ENCODE peak calls at places on chromosomes 13 and 19, in ten cellular contexts. One of them, this sample, is unnamed.

GRCh38 chr19:38223119-38223523 is 901 bp downstream of the DPF1 start:
- DNase-seq in amniotic epithelial cell: no peak
- DNase-seq in uterus: no peak
- DNase-seq in kidney epithelial cell: no peak
- DNase-seq in NAMALWA: no peak
- DNase-seq in NCI-H774: no peak
- DNase-seq in stimulated activated CD4-positive, alpha-beta T cell treated with anti-CD3 and anti-CD28 coated beads, Interleukin-4, amount 100 ng/mL, for 1 hour: no peak
- DNase-seq in D341Med: no peak
- DNase-seq in myocyte: no peak
- DNase-seq in ovary: no peak
- DNase-seq in this sample: no peak

GRCh38 chr13:90979059-90979458 is 368.4 kb upstream of the MIR17HG start:
- DNase-seq in amniotic epithelial cell: peak; percentile 34
- DNase-seq in uterus: no peak
- DNase-seq in kidney epithelial cell: no peak
- DNase-seq in NAMALWA: no peak
- DNase-seq in NCI-H774: no peak
- DNase-seq in stimulated activated CD4-positive, alpha-beta T cell treated with anti-CD3 and anti-CD28 coated beads, Interleukin-4, amount 100 ng/mL, for 1 hour: no peak
- DNase-seq in D341Med: no peak
- DNase-seq in myocyte: no peak
- DNase-seq in ovary: no peak
- DNase-seq in this sample: no peak

GRCh38 chr13:40644838-40645620 is 21.4 kb downstream of the FOXO1 start:
- DNase-seq in amniotic epithelial cell: no peak
- DNase-seq in uterus: no peak
- DNase-seq in kidney epithelial cell: no peak
- DNase-seq in NAMALWA: no peak
- DNase-seq in NCI-H774: no peak
- DNase-seq in stimulated activated CD4-positive, alpha-beta T cell treated with anti-CD3 and anti-CD28 coated beads, Interleukin-4, amount 100 ng/mL, for 1 hour: no peak
- DNase-seq in D341Med: no peak
- DNase-seq in myocyte: peak; percentile 40
- DNase-seq in ovary: no peak
- DNase-seq in this sample: no peak

GRCh38 chr13:44420376-44421220 is 47.0 kb downstream of the SERP2 start:
- DNase-seq in amniotic epithelial cell: no peak
- DNase-seq in uterus: no peak
- DNase-seq in kidney epithelial cell: no peak
- DNase-seq in NAMALWA: no peak
- DNase-seq in NCI-H774: no peak
- DNase-seq in stimulated activated CD4-positive, alpha-beta T cell treated with anti-CD3 and anti-CD28 coated beads, Interleukin-4, amount 100 ng/mL, for 1 hour: no peak
- DNase-seq in D341Med: no peak
- DNase-seq in myocyte: no peak
- DNase-seq in ovary: no peak
- DNase-seq in this sample: peak; percentile 36

GRCh38 chr19:5585461-5586299 is 17.9 kb upstream of the TINCR start:
- DNase-seq in amniotic epithelial cell: no peak
- DNase-seq in uterus: no peak
- DNase-seq in kidney epithelial cell: no peak
- DNase-seq in NAMALWA: no peak
- DNase-seq in NCI-H774: no peak
- DNase-seq in stimulated activated CD4-positive, alpha-beta T cell treated with anti-CD3 and anti-CD28 coated beads, Interleukin-4, amount 100 ng/mL, for 1 hour: peak; percentile 61
- DNase-seq in D341Med: no peak
- DNase-seq in myocyte: peak; percentile 21
- DNase-seq in ovary: no peak
- DNase-seq in this sample: peak; percentile 77

GRCh38 chr13:108113407-108113806 is 101.9 kb downstream of the LIG4 start:
- DNase-seq in amniotic epithelial cell: no peak
- DNase-seq in uterus: no peak
- DNase-seq in kidney epithelial cell: no peak
- DNase-seq in NAMALWA: no peak
- DNase-seq in NCI-H774: no peak
- DNase-seq in stimulated activated CD4-positive, alpha-beta T cell treated with anti-CD3 and anti-CD28 coated beads, Interleukin-4, amount 100 ng/mL, for 1 hour: no peak
- DNase-seq in D341Med: no peak
- DNase-seq in myocyte: no peak
- DNase-seq in ovary: no peak
- DNase-seq in this sample: no peak

GRCh38 chr13:64369121-64369520 is 2861.0 kb downstream of the PCDH9 start:
- DNase-seq in amniotic epithelial cell: peak; percentile 82
- DNase-seq in uterus: no peak
- DNase-seq in kidney epithelial cell: no peak
- DNase-seq in NAMALWA: no peak
- DNase-seq in NCI-H774: no peak
- DNase-seq in stimulated activated CD4-positive, alpha-beta T cell treated with anti-CD3 and anti-CD28 coated beads, Interleukin-4, amount 100 ng/mL, for 1 hour: no peak
- DNase-seq in D341Med: no peak
- DNase-seq in myocyte: no peak
- DNase-seq in ovary: no peak
- DNase-seq in this sample: no peak

GRCh38 chr19:39166571-39167391 is 30.0 kb upstream of the NCCRP1 start:
- DNase-seq in amniotic epithelial cell: no peak
- DNase-seq in uterus: peak; percentile 78
- DNase-seq in kidney epithelial cell: no peak
- DNase-seq in NAMALWA: no peak
- DNase-seq in NCI-H774: no peak
- DNase-seq in stimulated activated CD4-positive, alpha-beta T cell treated with anti-CD3 and anti-CD28 coated beads, Interleukin-4, amount 100 ng/mL, for 1 hour: no peak
- DNase-seq in D341Med: no peak
- DNase-seq in myocyte: peak; percentile 21
- DNase-seq in ovary: peak; percentile 69
- DNase-seq in this sample: no peak

GRCh38 chr19:48321622-48322591 is 3.4 kb upstream of the EMP3 start:
- DNase-seq in amniotic epithelial cell: peak; percentile 97
- DNase-seq in uterus: peak; percentile 99
- DNase-seq in kidney epithelial cell: peak; percentile 82
- DNase-seq in NAMALWA: peak; percentile 97
- DNase-seq in NCI-H774: peak; percentile 95
- DNase-seq in stimulated activated CD4-positive, alpha-beta T cell treated with anti-CD3 and anti-CD28 coated beads, Interleukin-4, amount 100 ng/mL, for 1 hour: peak; percentile 97
- DNase-seq in D341Med: peak; percentile 98
- DNase-seq in myocyte: peak; percentile 98
- DNase-seq in ovary: peak; percentile 99
- DNase-seq in this sample: peak; percentile 97

GRCh38 chr13:111908391-111908790 is 158.6 kb upstream of the SOX1 start:
- DNase-seq in amniotic epithelial cell: no peak
- DNase-seq in uterus: no peak
- DNase-seq in kidney epithelial cell: no peak
- DNase-seq in NAMALWA: no peak
- DNase-seq in NCI-H774: no peak
- DNase-seq in stimulated activated CD4-positive, alpha-beta T cell treated with anti-CD3 and anti-CD28 coated beads, Interleukin-4, amount 100 ng/mL, for 1 hour: no peak
- DNase-seq in D341Med: no peak
- DNase-seq in myocyte: no peak
- DNase-seq in ovary: no peak
- DNase-seq in this sample: peak; percentile 16

GRCh38 chr19:47464619-47465018 is 7.1 kb downstream of the SLC8A2 start:
- DNase-seq in amniotic epithelial cell: no peak
- DNase-seq in uterus: no peak
- DNase-seq in kidney epithelial cell: no peak
- DNase-seq in NAMALWA: peak; percentile 62
- DNase-seq in NCI-H774: no peak
- DNase-seq in stimulated activated CD4-positive, alpha-beta T cell treated with anti-CD3 and anti-CD28 coated beads, Interleukin-4, amount 100 ng/mL, for 1 hour: no peak
- DNase-seq in D341Med: no peak
- DNase-seq in myocyte: no peak
- DNase-seq in ovary: no peak
- DNase-seq in this sample: no peak

GRCh38 chr13:64756621-64757020 is 2473.5 kb downstream of the PCDH9 start:
- DNase-seq in amniotic epithelial cell: peak; percentile 25
- DNase-seq in uterus: no peak
- DNase-seq in kidney epithelial cell: no peak
- DNase-seq in NAMALWA: no peak
- DNase-seq in NCI-H774: no peak
- DNase-seq in stimulated activated CD4-positive, alpha-beta T cell treated with anti-CD3 and anti-CD28 coated beads, Interleukin-4, amount 100 ng/mL, for 1 hour: no peak
- DNase-seq in D341Med: no peak
- DNase-seq in myocyte: no peak
- DNase-seq in ovary: no peak
- DNase-seq in this sample: no peak

GRCh38 chr13:91220872-91221271 is 126.6 kb upstream of the MIR17HG start:
- DNase-seq in amniotic epithelial cell: no peak
- DNase-seq in uterus: no peak
- DNase-seq in kidney epithelial cell: no peak
- DNase-seq in NAMALWA: no peak
- DNase-seq in NCI-H774: no peak
- DNase-seq in stimulated activated CD4-positive, alpha-beta T cell treated with anti-CD3 and anti-CD28 coated beads, Interleukin-4, amount 100 ng/mL, for 1 hour: no peak
- DNase-seq in D341Med: no peak
- DNase-seq in myocyte: no peak
- DNase-seq in ovary: no peak
- DNase-seq in this sample: no peak

GRCh38 chr19:40716031-40716654 is 543 bp downstream of the COQ8B start:
- DNase-seq in amniotic epithelial cell: peak; percentile 98
- DNase-seq in uterus: peak; percentile 89
- DNase-seq in kidney epithelial cell: peak; percentile 90
- DNase-seq in NAMALWA: peak; percentile 65
- DNase-seq in NCI-H774: no peak
- DNase-seq in stimulated activated CD4-positive, alpha-beta T cell treated with anti-CD3 and anti-CD28 coated beads, Interleukin-4, amount 100 ng/mL, for 1 hour: peak; percentile 65
- DNase-seq in D341Med: no peak
- DNase-seq in myocyte: no peak
- DNase-seq in ovary: no peak
- DNase-seq in this sample: no peak

GRCh38 chr13:24038405-24038804 is 122.1 kb upstream of the SPATA13 start:
- DNase-seq in amniotic epithelial cell: peak; percentile 70
- DNase-seq in uterus: no peak
- DNase-seq in kidney epithelial cell: no peak
- DNase-seq in NAMALWA: no peak
- DNase-seq in NCI-H774: no peak
- DNase-seq in stimulated activated CD4-positive, alpha-beta T cell treated with anti-CD3 and anti-CD28 coated beads, Interleukin-4, amount 100 ng/mL, for 1 hour: no peak
- DNase-seq in D341Med: no peak
- DNase-seq in myocyte: peak; percentile 74
- DNase-seq in ovary: no peak
- DNase-seq in this sample: no peak

GRCh38 chr13:91470084-91470621 is 71.7 kb downstream of the GPC5 start:
- DNase-seq in amniotic epithelial cell: no peak
- DNase-seq in uterus: no peak
- DNase-seq in kidney epithelial cell: no peak
- DNase-seq in NAMALWA: no peak
- DNase-seq in NCI-H774: no peak
- DNase-seq in stimulated activated CD4-positive, alpha-beta T cell treated with anti-CD3 and anti-CD28 coated beads, Interleukin-4, amount 100 ng/mL, for 1 hour: no peak
- DNase-seq in D341Med: no peak
- DNase-seq in myocyte: no peak
- DNase-seq in ovary: no peak
- DNase-seq in this sample: no peak

GRCh38 chr13:30708541-30708940 is 26.8 kb upstream of the ALOX5AP start:
- DNase-seq in amniotic epithelial cell: peak; percentile 73
- DNase-seq in uterus: no peak
- DNase-seq in kidney epithelial cell: no peak
- DNase-seq in NAMALWA: no peak
- DNase-seq in NCI-H774: no peak
- DNase-seq in stimulated activated CD4-positive, alpha-beta T cell treated with anti-CD3 and anti-CD28 coated beads, Interleukin-4, amount 100 ng/mL, for 1 hour: no peak
- DNase-seq in D341Med: no peak
- DNase-seq in myocyte: no peak
- DNase-seq in ovary: no peak
- DNase-seq in this sample: no peak

GRCh38 chr19:10305139-10305806 is 4.3 kb downstream of the ZGLP1 start:
- DNase-seq in amniotic epithelial cell: peak; percentile 34
- DNase-seq in uterus: no peak
- DNase-seq in kidney epithelial cell: no peak
- DNase-seq in NAMALWA: no peak
- DNase-seq in NCI-H774: no peak
- DNase-seq in stimulated activated CD4-positive, alpha-beta T cell treated with anti-CD3 and anti-CD28 coated beads, Interleukin-4, amount 100 ng/mL, for 1 hour: no peak
- DNase-seq in D341Med: peak; percentile 66
- DNase-seq in myocyte: peak; percentile 79
- DNase-seq in ovary: no peak
- DNase-seq in this sample: no peak

GRCh38 chr13:33744589-33745369 is 73.2 kb upstream of the RFC3 start:
- DNase-seq in amniotic epithelial cell: no peak
- DNase-seq in uterus: no peak
- DNase-seq in kidney epithelial cell: no peak
- DNase-seq in NAMALWA: peak; percentile 41
- DNase-seq in NCI-H774: peak; percentile 66
- DNase-seq in stimulated activated CD4-positive, alpha-beta T cell treated with anti-CD3 and anti-CD28 coated beads, Interleukin-4, amount 100 ng/mL, for 1 hour: no peak
- DNase-seq in D341Med: no peak
- DNase-seq in myocyte: no peak
- DNase-seq in ovary: no peak
- DNase-seq in this sample: no peak

GRCh38 chr13:73519720-73520119 is 460.9 kb downstream of the KLF5 start:
- DNase-seq in amniotic epithelial cell: peak; percentile 9
- DNase-seq in uterus: no peak
- DNase-seq in kidney epithelial cell: no peak
- DNase-seq in NAMALWA: no peak
- DNase-seq in NCI-H774: peak; percentile 5
- DNase-seq in stimulated activated CD4-positive, alpha-beta T cell treated with anti-CD3 and anti-CD28 coated beads, Interleukin-4, amount 100 ng/mL, for 1 hour: no peak
- DNase-seq in D341Med: no peak
- DNase-seq in myocyte: no peak
- DNase-seq in ovary: no peak
- DNase-seq in this sample: no peak

GRCh38 chr13:101305981-101306411 is 110.3 kb downstream of the NALCN start:
- DNase-seq in amniotic epithelial cell: no peak
- DNase-seq in uterus: no peak
- DNase-seq in kidney epithelial cell: no peak
- DNase-seq in NAMALWA: no peak
- DNase-seq in NCI-H774: no peak
- DNase-seq in stimulated activated CD4-positive, alpha-beta T cell treated with anti-CD3 and anti-CD28 coated beads, Interleukin-4, amount 100 ng/mL, for 1 hour: no peak
- DNase-seq in D341Med: no peak
- DNase-seq in myocyte: peak; percentile 93
- DNase-seq in ovary: no peak
- DNase-seq in this sample: no peak

GRCh38 chr13:94607939-94608338 is 6.3 kb downstream of the GPR180 start:
- DNase-seq in amniotic epithelial cell: peak; percentile 56
- DNase-seq in uterus: no peak
- DNase-seq in kidney epithelial cell: no peak
- DNase-seq in NAMALWA: no peak
- DNase-seq in NCI-H774: no peak
- DNase-seq in stimulated activated CD4-positive, alpha-beta T cell treated with anti-CD3 and anti-CD28 coated beads, Interleukin-4, amount 100 ng/mL, for 1 hour: no peak
- DNase-seq in D341Med: no peak
- DNase-seq in myocyte: no peak
- DNase-seq in ovary: no peak
- DNase-seq in this sample: no peak

GRCh38 chr13:95601216-95601615 is 43.3 kb downstream of the DZIP1 start:
- DNase-seq in amniotic epithelial cell: no peak
- DNase-seq in uterus: no peak
- DNase-seq in kidney epithelial cell: no peak
- DNase-seq in NAMALWA: no peak
- DNase-seq in NCI-H774: no peak
- DNase-seq in stimulated activated CD4-positive, alpha-beta T cell treated with anti-CD3 and anti-CD28 coated beads, Interleukin-4, amount 100 ng/mL, for 1 hour: no peak
- DNase-seq in D341Med: no peak
- DNase-seq in myocyte: no peak
- DNase-seq in ovary: no peak
- DNase-seq in this sample: no peak

GRCh38 chr19:44576843-44577565 is 36.4 kb upstream of the IGSF23 start:
- DNase-seq in amniotic epithelial cell: peak; percentile 37
- DNase-seq in uterus: no peak
- DNase-seq in kidney epithelial cell: no peak
- DNase-seq in NAMALWA: peak; percentile 59
- DNase-seq in NCI-H774: peak; percentile 33
- DNase-seq in stimulated activated CD4-positive, alpha-beta T cell treated with anti-CD3 and anti-CD28 coated beads, Interleukin-4, amount 100 ng/mL, for 1 hour: no peak
- DNase-seq in D341Med: peak; percentile 58
- DNase-seq in myocyte: peak; percentile 24
- DNase-seq in ovary: no peak
- DNase-seq in this sample: no peak

GRCh38 chr19:48501446-48501960 is 10.1 kb downstream of the LMTK3 start:
- DNase-seq in amniotic epithelial cell: no peak
- DNase-seq in uterus: no peak
- DNase-seq in kidney epithelial cell: no peak
- DNase-seq in NAMALWA: peak; percentile 90
- DNase-seq in NCI-H774: peak; percentile 97
- DNase-seq in stimulated activated CD4-positive, alpha-beta T cell treated with anti-CD3 and anti-CD28 coated beads, Interleukin-4, amount 100 ng/mL, for 1 hour: peak; percentile 57
- DNase-seq in D341Med: no peak
- DNase-seq in myocyte: no peak
- DNase-seq in ovary: no peak
- DNase-seq in this sample: peak; percentile 88

GRCh38 chr13:77584111-77584510 is 48.6 kb downstream of the SCEL start:
- DNase-seq in amniotic epithelial cell: no peak
- DNase-seq in uterus: no peak
- DNase-seq in kidney epithelial cell: no peak
- DNase-seq in NAMALWA: no peak
- DNase-seq in NCI-H774: no peak
- DNase-seq in stimulated activated CD4-positive, alpha-beta T cell treated with anti-CD3 and anti-CD28 coated beads, Interleukin-4, amount 100 ng/mL, for 1 hour: no peak
- DNase-seq in D341Med: no peak
- DNase-seq in myocyte: no peak
- DNase-seq in ovary: no peak
- DNase-seq in this sample: no peak

GRCh38 chr13:65562305-65562704 is 1667.8 kb downstream of the PCDH9 start:
- DNase-seq in amniotic epithelial cell: no peak
- DNase-seq in uterus: no peak
- DNase-seq in kidney epithelial cell: no peak
- DNase-seq in NAMALWA: no peak
- DNase-seq in NCI-H774: no peak
- DNase-seq in stimulated activated CD4-positive, alpha-beta T cell treated with anti-CD3 and anti-CD28 coated beads, Interleukin-4, amount 100 ng/mL, for 1 hour: no peak
- DNase-seq in D341Med: no peak
- DNase-seq in myocyte: no peak
- DNase-seq in ovary: no peak
- DNase-seq in this sample: no peak